ENCODE peak calls at places on chromosomes 7 and 10, in six cellular contexts. I is CD8-positive, alpha-beta T cell; U is AG04449; C is heart right ventricle; Z is uterus; D is Peyer's patch. A is an unnamed sample.

GRCh38 chr10:119333146-119333792 is 125.9 kb downstream of the GRK5 start:
- DNase-seq in Z (no peak), D (peak; percentile 33), I (no peak), U (no peak), C (no peak), A (no peak)

GRCh38 chr10:26437637-26438461 is at the start of gene APBB1IP:
- DNase-seq in Z (peak; percentile 19), U (no peak), I (peak; percentile 28), C (peak; percentile 48), D (peak; percentile 63), A (peak; percentile 81)

GRCh38 chr7:134893920-134894319 is 92.4 kb upstream of the AGBL3 start:
- DNase-seq in C (no peak), D (no peak), I (no peak), U (no peak), Z (no peak), A (no peak)

GRCh38 chr7:145817687-145818086 is 298.9 kb upstream of the CNTNAP2 start:
- DNase-seq in Z (no peak), I (no peak), C (no peak), D (no peak), U (no peak), A (no peak)

GRCh38 chr10:90751107-90751997 is 106.5 kb downstream of the HTR7 start:
- DNase-seq in U (no peak), D (no peak), I (no peak), C (no peak), Z (no peak), A (no peak)

GRCh38 chr7:69624842-69625637 is 26.8 kb downstream of the AUTS2 start:
- DNase-seq in D (no peak), I (no peak), C (no peak), Z (no peak), U (no peak), A (no peak)

GRCh38 chr7:16268821-16269768 is 152.2 kb downstream of the CRPPA start:
- DNase-seq in I (no peak), C (no peak), D (no peak), U (peak; percentile 12), Z (no peak), A (no peak)

GRCh38 chr7:149774237-149775175 is 1.1 kb upstream of the ZNF467 start:
- DNase-seq in U (no peak), C (no peak), Z (peak; percentile 37), D (no peak), I (no peak), A (no peak)

GRCh38 chr10:7161484-7162283 is 249.2 kb downstream of the SFMBT2 start:
- DNase-seq in U (no peak), D (no peak), C (peak; percentile 23), Z (peak; percentile 34), I (no peak), A (peak; percentile 40)

DNA sequence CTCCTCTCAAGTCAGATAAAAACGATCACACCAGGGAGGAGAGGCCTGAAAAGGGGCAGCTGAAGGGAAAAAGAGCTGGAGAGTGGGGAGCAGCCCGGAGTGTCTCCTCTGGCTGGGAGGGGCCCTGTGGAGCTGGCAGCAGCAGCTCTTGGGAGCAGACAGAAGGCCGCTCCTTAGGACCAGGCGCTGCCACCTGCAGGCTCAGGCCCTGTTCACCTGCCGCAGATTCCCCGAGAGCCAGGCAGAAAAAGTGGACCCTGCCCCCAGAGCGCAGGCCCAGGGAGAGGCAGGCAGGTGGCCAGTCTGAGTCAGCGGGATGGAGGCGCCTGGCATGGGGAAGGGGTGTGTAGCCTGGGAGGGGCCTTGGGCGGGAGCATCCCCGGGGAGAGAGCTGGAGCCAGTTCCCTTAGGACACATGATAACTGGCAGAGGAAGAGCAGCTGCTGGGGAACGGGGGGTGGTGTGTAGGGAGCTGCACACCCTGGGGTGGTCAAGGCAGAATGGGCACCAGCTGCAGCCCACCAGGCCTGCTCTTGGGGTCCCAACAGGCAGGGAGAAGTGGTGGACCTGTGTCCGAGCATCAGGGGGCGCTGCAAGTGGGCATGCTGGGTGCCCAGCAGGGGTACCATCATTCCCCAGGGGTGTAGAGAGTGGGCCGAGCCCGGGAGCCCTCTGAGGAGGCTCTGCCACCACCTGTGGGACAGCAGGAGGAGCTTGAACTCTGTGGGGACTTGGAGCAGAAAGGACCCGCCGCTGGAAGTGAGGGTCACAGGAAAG is 177.2 kb upstream of the RHEB start:
- DNase-seq in Z (no peak), C (peak; percentile 41), D (peak; percentile 96), I (no peak), U (no peak), A (peak; percentile 16)
- TF ChIP-seq CTCF in Z (no peak), C (no peak), D (no peak), I (no peak), U (no peak), A (no peak)

DNA sequence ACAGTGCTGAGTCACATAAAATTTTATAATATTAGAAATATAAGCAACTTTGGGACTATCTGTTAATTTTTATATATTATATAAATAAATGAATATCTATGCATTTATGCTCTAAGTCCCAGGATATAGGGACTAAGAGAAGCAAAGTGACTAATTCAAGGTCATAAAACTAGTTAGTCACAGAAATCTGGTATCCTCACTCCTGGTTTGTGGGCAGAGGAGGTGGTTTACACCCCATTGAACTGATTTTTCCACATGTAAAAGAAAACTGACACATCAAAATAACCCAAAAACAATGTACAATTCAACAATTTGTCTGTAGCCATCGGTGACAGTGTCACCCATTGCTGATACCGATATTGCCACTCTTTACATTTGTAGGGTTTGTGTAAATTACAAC is 3.0 kb downstream of the PCLO start:
- DNase-seq in D (no peak), U (no peak), C (no peak), I (no peak), Z (no peak), A (no peak)
- H3K4me3 ChIP-seq in D (no peak overlapping the region), U (no peak overlapping the region), C (no peak overlapping the region), I (no peak overlapping the region), Z (no peak overlapping the region), A (no peak overlapping the region)

DNA sequence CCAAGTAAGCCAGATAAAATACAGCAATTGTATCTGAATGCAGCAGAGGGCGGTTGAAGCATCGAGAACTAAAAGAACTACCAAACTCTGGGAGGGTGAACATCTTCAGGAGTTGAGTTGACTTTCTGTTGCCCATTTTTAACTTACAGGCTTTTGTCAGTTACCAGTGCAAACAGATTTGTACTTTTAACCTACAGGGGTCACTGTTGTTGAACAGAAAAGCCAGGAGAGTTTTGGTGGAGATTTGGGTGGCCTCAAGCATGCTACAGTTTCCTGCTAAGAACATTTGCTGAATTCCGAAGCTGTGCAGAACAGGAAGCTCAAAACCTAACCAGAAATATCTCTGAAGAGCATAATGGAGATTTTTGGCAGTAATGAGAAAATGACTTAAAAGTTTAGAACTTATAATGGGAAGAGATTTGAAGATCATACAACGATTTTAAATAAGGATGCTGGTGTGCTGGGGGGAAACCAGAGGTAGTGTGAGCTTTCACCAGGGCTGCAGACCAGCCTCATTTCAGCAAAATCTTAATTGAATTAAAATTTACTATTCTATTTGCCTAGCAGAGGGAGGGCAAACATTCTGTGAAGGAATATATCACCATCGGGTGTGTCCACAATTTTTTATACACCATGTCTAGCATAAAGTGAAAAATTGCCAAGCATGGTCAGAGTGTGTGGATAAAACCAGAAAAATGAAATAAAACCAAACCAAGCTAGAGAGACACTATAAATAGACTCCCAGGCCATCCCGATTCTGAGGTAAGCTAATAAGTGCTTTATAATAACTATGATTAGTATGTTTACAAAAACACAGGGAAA is 208.6 kb upstream of the CCDC6 start:
- DNase-seq in U (peak; percentile 52), I (no peak), C (no peak), Z (no peak), D (no peak), A (no peak)
- TF ChIP-seq CTCF in U (peak; percentile 42), I (no peak), C (peak; percentile 57), Z (peak; percentile 52), D (peak; percentile 22), A (peak; percentile 63)

DNA sequence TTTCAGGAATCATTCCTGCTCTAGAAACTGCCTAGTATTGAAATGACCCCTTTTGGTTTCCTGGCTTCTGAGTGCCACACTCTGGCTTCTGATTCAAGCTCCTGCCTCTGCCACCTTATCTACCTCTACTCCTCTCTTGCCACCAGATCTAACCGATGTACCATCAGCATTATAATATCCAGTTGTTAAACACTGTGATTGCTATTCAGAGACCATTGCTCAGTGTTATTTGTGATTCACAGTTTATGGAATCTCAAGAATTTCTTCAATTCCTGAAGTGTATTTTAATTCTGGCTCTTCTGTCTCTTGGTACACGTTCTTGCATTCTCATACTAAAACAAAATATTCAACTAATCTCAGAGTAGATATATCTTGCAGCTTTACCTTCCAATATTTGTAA is 88.7 kb downstream of the DYNC1I1 start:
- DNase-seq in I (no peak), C (no peak), U (no peak), Z (no peak), D (no peak), A (no peak)
- H3K4me3 ChIP-seq in I (no peak overlapping the region), C (no peak overlapping the region), U (no peak overlapping the region), Z (no peak overlapping the region), D (no peak overlapping the region), A (no peak overlapping the region)

DNA sequence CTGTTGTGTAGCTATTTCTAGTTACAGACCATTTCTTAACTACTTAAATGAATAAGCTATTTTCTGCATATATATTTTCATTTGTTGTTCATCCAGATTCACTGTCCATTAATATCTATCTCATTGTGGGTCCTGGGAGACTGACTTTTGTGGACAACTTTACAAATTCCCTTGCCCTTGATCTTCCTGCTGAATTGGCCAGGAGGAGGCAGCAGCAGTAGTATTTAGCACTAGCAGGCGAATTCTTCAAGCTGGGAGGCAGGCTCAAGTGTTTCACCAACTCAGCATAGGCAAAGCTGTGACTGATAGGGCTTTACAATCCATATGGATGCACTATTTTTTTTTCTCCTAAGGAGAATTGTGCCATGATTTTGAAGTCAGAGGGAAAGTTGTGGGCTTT is 461.0 kb upstream of the NRG3 start:
- DNase-seq in Z (no peak), U (no peak), I (no peak), D (no peak), C (no peak), A (no peak)
- TF ChIP-seq CTCF in Z (no peak), U (no peak), I (no peak), D (no peak), C (no peak), A (no peak)

A was measured in left ventricle myocardium inferior.